ENCODE peak calls at places on chromosome 21, in seven cellular contexts. U, E, O, H, S, F and J are unnamed samples.

GRCh38 chr21:27149034-27149433 is 182.1 kb upstream of the ADAMTS5 start:
- DNase-seq in U (peak; percentile 24), E (no peak), O (no peak), H (peak; percentile 27), S (no peak), F (no peak), J (no peak)

GRCh38 chr21:26769613-26770188 is 75.5 kb downstream of the ADAMTS1 start:
- DNase-seq in U (peak; percentile 73), E (peak; percentile 62), O (no peak), H (peak; percentile 33), S (no peak), F (no peak), J (no peak)

GRCh38 chr21:39149882-39150281 is 33.4 kb downstream of the PSMG1 start:
- DNase-seq in U (no peak), E (no peak), O (no peak), H (no peak), S (no peak), F (no peak), J (no peak)

GRCh38 chr21:41222247-41223068 is 54.5 kb downstream of the BACE2 start:
- DNase-seq in U (no peak), E (no peak), O (peak; percentile 17), H (no peak), S (no peak), F (no peak), J (no peak)

GRCh38 chr21:26087223-26087918 is 83.2 kb downstream of the APP start:
- DNase-seq in U (no peak), E (no peak), O (no peak), H (no peak), S (no peak), F (no peak), J (no peak)

GRCh38 chr21:20040768-20041167 is 957.4 kb upstream of the NCAM2 start:
- DNase-seq in U (no peak), E (peak; percentile 10), O (no peak), H (peak; percentile 30), S (no peak), F (no peak), J (no peak)

GRCh38 chr21:19648376-19648775 is 1244.8 kb upstream of the TMPRSS15 start:
- DNase-seq in U (no peak), E (no peak), O (no peak), H (no peak), S (no peak), F (no peak), J (no peak)

GRCh38 chr21:39020751-39021474 is 162.3 kb downstream of the PSMG1 start:
- DNase-seq in U (peak; percentile 74), E (peak; percentile 76), O (peak; percentile 77), H (peak; percentile 86), S (no peak), F (no peak), J (no peak)

GRCh38 chr21:39033878-39034589 is 149.2 kb downstream of the PSMG1 start:
- DNase-seq in U (no peak), E (no peak), O (peak; percentile 57), H (no peak), S (no peak), F (no peak), J (no peak)

GRCh38 chr21:42222821-42223390 is 4.0 kb downstream of the ABCG1 start:
- DNase-seq in U (no peak), E (no peak), O (no peak), H (no peak), S (no peak), F (no peak), J (no peak)

GRCh38 chr21:31730687-31731111 is 1.2 kb downstream of the SCAF4 start:
- DNase-seq in U (peak; percentile 28), E (peak; percentile 71), O (no peak), H (peak; percentile 73), S (peak; percentile 57), F (peak; percentile 70), J (peak; percentile 82)

GRCh38 chr21:23963454-23963853 is 1643.8 kb downstream of the MRPL39 start:
- DNase-seq in U (peak; percentile 17), E (no peak), O (no peak), H (no peak), S (no peak), F (no peak), J (no peak)

GRCh38 chr21:21831036-21831435 is 832.8 kb downstream of the NCAM2 start:
- DNase-seq in U (no peak), E (no peak), O (no peak), H (no peak), S (no peak), F (no peak), J (no peak)

GRCh38 chr21:18801468-18801867 is 397.9 kb upstream of the TMPRSS15 start:
- DNase-seq in U (no peak), E (peak; percentile 14), O (no peak), H (peak; percentile 36), S (no peak), F (no peak), J (no peak)

GRCh38 chr21:38796426-38796825 is 9.3 kb upstream of the ETS2 start:
- DNase-seq in U (peak; percentile 56), E (peak; percentile 63), O (no peak), H (no peak), S (no peak), F (no peak), J (no peak)

GRCh38 chr21:34576043-34576466 is 38.9 kb downstream of the RCAN1 start:
- DNase-seq in U (peak; percentile 60), E (no peak), O (peak; percentile 50), H (no peak), S (no peak), F (no peak), J (no peak)

GRCh38 chr21:19261731-19262367 is 858.3 kb upstream of the TMPRSS15 start:
- DNase-seq in U (no peak), E (no peak), O (no peak), H (peak; percentile 6), S (no peak), F (no peak), J (no peak)

GRCh38 chr21:35649186-35649585 is 411.1 kb downstream of the SETD4 start:
- DNase-seq in U (peak; percentile 70), E (peak; percentile 24), O (no peak), H (peak; percentile 23), S (no peak), F (no peak), J (no peak)

DNA sequence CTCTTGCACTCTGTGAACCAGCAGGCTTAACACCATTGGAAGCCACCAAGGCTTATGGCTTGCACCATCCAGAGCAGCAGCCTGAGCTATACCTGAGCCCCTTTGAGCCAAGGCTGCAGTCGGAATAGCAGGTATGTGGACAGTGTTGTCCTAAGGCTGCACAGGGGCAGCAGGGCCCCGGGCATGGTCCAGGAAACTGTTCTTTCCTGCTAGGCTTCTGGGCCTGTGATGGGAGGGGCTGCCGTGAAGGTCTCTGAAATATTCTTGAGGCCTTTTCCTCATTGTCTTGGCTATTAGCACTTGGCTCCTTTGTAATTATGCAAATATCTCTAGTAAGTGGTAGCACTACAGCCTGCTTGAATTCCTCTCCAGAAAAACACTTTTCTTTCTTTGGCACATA is 5.0 kb downstream of the KRTAP20-4 start:
- DNase-seq in U (no peak), E (no peak), O (no peak), H (peak; percentile 4), S (no peak), F (no peak), J (no peak)
- H4K8ac ChIP-seq in U (no peak overlapping the region), E (no peak overlapping the region), O (no peak overlapping the region), H (no peak overlapping the region), S (no peak overlapping the region), F (no peak overlapping the region), J (no peak overlapping the region)

GRCh38 chr21:43317959-43318358 is 109.0 kb downstream of the SIK1 start:
- DNase-seq in U (no peak), E (no peak), O (no peak), H (no peak), S (no peak), F (no peak), J (no peak)
- H3K4me1 ChIP-seq in U (peaks cover 13% of the 10 kb centered on the region), E (peaks cover 26% of the 10 kb centered on the region), O (peaks cover 4% of the 10 kb centered on the region), H (no peaks in the 10 kb centered on the region), S (peaks cover 10% of the 10 kb centered on the region), F (peaks cover 9% of the 10 kb centered on the region), J (peaks cover 3% of the 10 kb centered on the region)

DNA sequence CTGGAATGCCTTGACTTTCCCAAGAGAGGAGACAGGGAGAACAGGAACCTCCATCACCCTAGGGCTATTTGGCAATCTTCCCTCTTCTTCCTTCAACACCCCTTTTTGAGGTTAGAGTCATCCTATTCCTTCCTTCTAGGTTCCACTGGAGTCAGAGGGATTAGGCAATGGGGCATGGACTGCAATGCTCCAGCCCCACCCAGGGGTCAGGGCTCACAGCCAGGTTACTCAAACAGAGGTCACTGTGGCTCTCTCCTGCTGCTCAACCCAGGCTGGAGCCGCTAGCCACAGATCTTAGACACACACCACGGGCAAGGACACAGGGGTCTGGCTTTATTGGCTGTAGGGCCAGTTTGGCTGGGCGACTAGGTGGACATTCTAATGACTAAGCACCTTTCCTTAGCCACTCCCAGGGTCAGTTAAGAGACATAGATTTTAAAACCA is 145.5 kb upstream of the NRIP1 start:
- DNase-seq in U (no peak), E (peak; percentile 27), O (peak; percentile 92), H (peak; percentile 26), S (no peak), F (no peak), J (peak; percentile 29)
- H4K8ac ChIP-seq in U (no peak overlapping the region), E (no peak overlapping the region), O (no peak overlapping the region), H (no peak overlapping the region), S (no peak overlapping the region), F (no peak overlapping the region), J (no peak overlapping the region)

GRCh38 chr21:44750675-44751025 is 39.3 kb upstream of the TSPEAR start:
- DNase-seq in U (no peak), E (no peak), O (no peak), H (peak; percentile 72), S (no peak), F (no peak), J (peak; percentile 27)

GRCh38 chr21:44751186-44751798 is 39.9 kb upstream of the TSPEAR start:
- DNase-seq in U (no peak), E (no peak), O (no peak), H (no peak), S (no peak), F (no peak), J (no peak)

GRCh38 chr21:44753357-44753756 is 42.0 kb upstream of the TSPEAR start:
- DNase-seq in U (no peak), E (no peak), O (no peak), H (no peak), S (no peak), F (no peak), J (peak; percentile 25)

GRCh38 chr21:44752701-44753235 is 41.4 kb upstream of the TSPEAR start:
- DNase-seq in U (no peak), E (no peak), O (peak; percentile 78), H (peak; percentile 48), S (no peak), F (no peak), J (no peak)

DNA sequence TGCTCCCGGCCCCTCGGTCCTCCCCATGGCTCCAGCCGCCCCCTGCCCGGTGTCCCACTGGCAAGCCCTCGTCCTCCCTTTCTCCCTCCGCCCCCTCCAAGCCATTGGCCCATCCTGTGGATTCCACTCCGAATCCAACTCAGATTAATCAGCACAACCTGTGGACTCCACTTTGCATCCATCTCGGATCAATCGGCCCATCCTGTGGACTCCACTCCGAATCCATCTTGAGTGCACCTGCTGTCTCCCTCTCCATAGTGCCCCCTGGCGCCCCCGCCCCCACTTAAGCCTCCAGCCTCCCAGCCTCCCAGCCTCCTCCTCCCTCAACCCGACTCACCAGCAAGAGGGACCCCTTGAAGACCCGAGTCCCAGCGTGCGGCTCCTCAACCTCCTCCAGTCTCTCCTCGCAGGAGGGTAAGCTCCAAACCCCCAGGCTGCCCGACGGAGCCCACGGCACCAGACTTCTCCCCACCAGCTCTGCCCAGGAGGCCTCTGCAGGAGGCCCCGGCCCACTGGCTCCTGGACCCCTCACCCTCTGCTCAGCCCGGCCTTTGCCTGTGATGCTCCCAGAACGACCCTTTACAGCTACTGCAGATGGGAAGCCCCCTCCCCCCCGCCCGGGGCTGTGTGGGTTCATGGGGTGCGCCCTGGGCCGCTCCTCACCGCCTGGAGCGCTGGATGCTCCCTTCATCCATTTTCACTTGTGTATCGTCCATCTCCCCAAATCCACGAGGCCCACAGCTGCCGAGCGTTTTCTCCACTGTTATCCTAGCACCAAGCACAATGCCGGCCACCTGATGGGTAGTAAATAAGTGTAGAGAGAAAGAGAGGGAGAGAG is 40.6 kb upstream of the TSPEAR start:
- DNase-seq in U (no peak), E (no peak), O (no peak), H (no peak), S (no peak), F (no peak), J (no peak)
- H3K4me1 ChIP-seq in U (no peaks in the 10 kb centered on the region), E (peaks cover 13% of the 10 kb centered on the region), O (peaks cover 18% of the 10 kb centered on the region), H (peaks cover 4% of the 10 kb centered on the region), S (peaks cover 12% of the 10 kb centered on the region), F (peaks cover 23% of the 10 kb centered on the region), J (peaks cover 3% of the 10 kb centered on the region)